ENCODE peak calls at places on chromosomes 5 and 9, in eight cellular contexts. O is IMR-90; C is CD8-positive, alpha-beta memory T cell; B is tibial nerve; M is lower lobe of right lung; W is GM23248; U is body of pancreas; D is CD8-positive, alpha-beta T cell. L is an unnamed sample. For H3K4me1, the result is how much of the 10 kb centered on the place peaks cover.

GRCh38 chr5:95043234-95043633 is 241.7 kb downstream of the MCTP1 start:
- DNase-seq in O (no peak), C (no peak), B (no peak), M (no peak), W (no peak), U (no peak), D (no peak), L (no peak)

GRCh38 chr9:98536542-98537173 is 172.1 kb downstream of the GABBR2 start:
- DNase-seq in O (no peak), C (no peak), B (no peak), M (no peak), W (no peak), U (no peak), D (no peak), L (no peak)

GRCh38 chr5:146041180-146041789 is 64.1 kb downstream of the PLAC8L1 start:
- DNase-seq in O (no peak), C (no peak), B (no peak), M (no peak), W (peak), U (no peak), D (no peak), L (no peak)

GRCh38 chr5:112006721-112007120 is 249.7 kb upstream of the NREP start:
- DNase-seq in O (peak), C (no peak), B (no peak), M (no peak), W (peak), U (no peak), D (no peak), L (no peak)

GRCh38 chr5:137095597-137095996 is 403.5 kb downstream of the SPOCK1 start:
- DNase-seq in O (no peak), C (no peak), B (no peak), M (no peak), W (no peak), U (no peak), D (no peak), L (no peak)

GRCh38 chr9:80873861-80874260 is 815.5 kb downstream of the TLE1 start:
- DNase-seq in O (peak), C (no peak), B (no peak), M (no peak), W (peak), U (no peak), D (no peak), L (no peak)

GRCh38 chr9:78009156-78009555 is 22.5 kb downstream of the GNAQ start:
- DNase-seq in O (no peak), C (no peak), B (no peak), M (no peak), W (no peak), U (no peak), D (no peak), L (no peak)

GRCh38 chr9:124665391-124666058 is 105.6 kb downstream of the NR6A1 start:
- DNase-seq in O (peak), C (no peak), B (no peak), M (no peak), W (peak), U (no peak), D (no peak), L (no peak)

GRCh38 chr5:219492-219891 is 1.4 kb downstream of the SDHA start:
- DNase-seq in O (peak), C (no peak), B (peak), M (no peak), W (peak), U (no peak), D (peak), L (peak)

GRCh38 chr9:71758785-71759184 is 9.5 kb downstream of the CEMIP2 start:
- DNase-seq in O (peak), C (no peak), B (no peak), M (no peak), W (no peak), U (peak), D (no peak), L (peak)

GRCh38 chr5:89827388-89827787 is 582.2 kb downstream of the CETN3 start:
- DNase-seq in O (no peak), C (no peak), B (no peak), M (no peak), W (peak), U (no peak), D (no peak), L (no peak)

GRCh38 chr5:174305241-174305681 is 259.8 kb downstream of the NSG2 start:
- DNase-seq in O (no peak), C (no peak), B (no peak), M (no peak), W (no peak), U (no peak), D (no peak), L (no peak)

GRCh38 chr5:93724791-93725190 is 16.6 kb downstream of the POU5F2 start:
- DNase-seq in O (no peak), C (no peak), B (no peak), M (no peak), W (peak), U (no peak), D (no peak), L (no peak)

GRCh38 chr9:81074261-81074660 is 615.1 kb downstream of the TLE1 start:
- DNase-seq in O (no peak), C (no peak), B (no peak), M (no peak), W (no peak), U (no peak), D (no peak), L (no peak)

GRCh38 chr5:74529101-74529500 is 111.4 kb downstream of the ENC1 start:
- DNase-seq in O (no peak), C (no peak), B (no peak), M (no peak), W (no peak), U (no peak), D (no peak), L (no peak)

GRCh38 chr5:122332589-122333555 is 20.8 kb downstream of the SNCAIP start:
- DNase-seq in O (no peak), C (no peak), B (no peak), M (no peak), W (no peak), U (no peak), D (no peak), L (no peak)

GRCh38 chr5:6875376-6875775 is 162.1 kb downstream of the TENT4A start:
- DNase-seq in O (no peak), C (no peak), B (no peak), M (no peak), W (no peak), U (no peak), D (no peak), L (no peak)

GRCh38 chr5:109105631-109106267 is 304.0 kb downstream of the PJA2 start:
- DNase-seq in O (peak), C (no peak), B (peak), M (no peak), W (peak), U (no peak), D (no peak), L (no peak)

GRCh38 chr5:139982157-139982974 is 60.7 kb downstream of the NRG2 start:
- DNase-seq in O (peak), C (no peak), B (peak), M (no peak), W (peak), U (peak), D (no peak), L (no peak)

GRCh38 chr5:102788788-102789187 is 33.7 kb downstream of the PAM start:
- DNase-seq in O (no peak), C (no peak), B (no peak), M (no peak), W (no peak), U (no peak), D (no peak), L (no peak)

GRCh38 chr5:79754865-79755555 is 65.4 kb downstream of the CMYA5 start:
- DNase-seq in O (no peak), C (no peak), B (no peak), M (no peak), W (no peak), U (no peak), D (no peak), L (no peak)

GRCh38 chr5:38697013-38697412 is 140.6 kb upstream of the LIFR start:
- DNase-seq in O (no peak), C (no peak), B (no peak), M (no peak), W (peak), U (no peak), D (no peak), L (no peak)

GRCh38 chr9:118614011-118614410 is 755.2 kb downstream of the BRINP1 start:
- DNase-seq in O (no peak), C (no peak), B (no peak), M (no peak), W (no peak), U (no peak), D (no peak), L (no peak)

GRCh38 chr9:25861416-25861815 is 183.2 kb upstream of the TUSC1 start:
- DNase-seq in O (no peak), C (no peak), B (no peak), M (no peak), W (peak), U (no peak), D (no peak), L (no peak)

GRCh38 chr5:4156889-4157288 is 561.3 kb downstream of the IRX1 start:
- DNase-seq in O (no peak), C (no peak), B (no peak), M (no peak), W (no peak), U (no peak), D (no peak), L (no peak)

GRCh38 chr5:174455301-174455700 is 269.1 kb upstream of the MSX2 start:
- DNase-seq in O (no peak), C (no peak), B (no peak), M (no peak), W (no peak), U (no peak), D (no peak), L (no peak)

GRCh38 chr5:63860379-63860778 is 101.9 kb downstream of the HTR1A start:
- DNase-seq in O (no peak), C (no peak), B (no peak), M (no peak), W (peak), U (no peak), D (no peak), L (no peak)

GRCh38 chr5:42874621-42875198 is 63.0 kb upstream of the SELENOP start:
- DNase-seq in O (no peak), C (no peak), B (no peak), M (no peak), W (no peak), U (no peak), D (no peak), L (no peak)

GRCh38 chr5:150141544-150142188 is 14.0 kb downstream of the PDGFRB start:
- DNase-seq in O (peak), C (no peak), B (no peak), M (no peak), W (peak), U (no peak), D (no peak), L (no peak)

GRCh38 chr5:172187118-172188032 is 649 bp downstream of the STK10 start:
- DNase-seq in O (peak), C (peak), B (peak), M (peak), W (peak), U (peak), D (peak), L (peak)

GRCh38 chr9:89427621-89428221 is 70.2 kb downstream of the SEMA4D start:
- DNase-seq in O (peak), C (peak), B (no peak), M (no peak), W (peak), U (no peak), D (peak), L (no peak)

GRCh38 chr5:139889410-139889809 is 93.8 kb downstream of the PSD2 start:
- DNase-seq in O (no peak), C (no peak), B (no peak), M (no peak), W (no peak), U (no peak), D (no peak), L (no peak)

GRCh38 chr9:129989740-129990139 is 53.2 kb downstream of the FNBP1 start:
- DNase-seq in O (peak), C (no peak), B (no peak), M (no peak), W (peak), U (no peak), D (no peak), L (no peak)

GRCh38 chr5:139647406-139648204 is 544 bp upstream of the CXXC5 start:
- DNase-seq in O (no peak), C (no peak), B (no peak), M (no peak), W (no peak), U (peak), D (no peak), L (no peak)

GRCh38 chr5:135571210-135571609 is 7.6 kb downstream of the CXCL14 start:
- DNase-seq in O (no peak), C (no peak), B (no peak), M (no peak), W (no peak), U (no peak), D (no peak), L (no peak)

GRCh38 chr5:103523319-103523718 is 39.3 kb downstream of the NUDT12 start:
- DNase-seq in O (no peak), C (no peak), B (no peak), M (no peak), W (no peak), U (no peak), D (no peak), L (no peak)

GRCh38 chr9:128078504-128079434 is 10.7 kb downstream of the SLC25A25 start:
- DNase-seq in O (peak), C (no peak), B (no peak), M (no peak), W (peak), U (peak), D (no peak), L (no peak)

GRCh38 chr9:35691757-35692301 is 2.1 kb upstream of the TPM2 start:
- DNase-seq in O (no peak), C (no peak), B (no peak), M (no peak), W (peak), U (no peak), D (no peak), L (no peak)

GRCh38 chr9:35698231-35698630 is 8.5 kb upstream of the TPM2 start:
- DNase-seq in O (no peak), C (no peak), B (no peak), M (no peak), W (no peak), U (no peak), D (no peak), L (no peak)

GRCh38 chr9:35697486-35697885 is 7.8 kb upstream of the TPM2 start:
- DNase-seq in O (no peak), C (no peak), B (no peak), M (no peak), W (no peak), U (no peak), D (no peak), L (no peak)

GRCh38 chr9:35696520-35697215 is 6.9 kb upstream of the TPM2 start:
- DNase-seq in O (peak), C (peak), B (peak), M (peak), W (peak), U (peak), D (peak), L (no peak)

DNA sequence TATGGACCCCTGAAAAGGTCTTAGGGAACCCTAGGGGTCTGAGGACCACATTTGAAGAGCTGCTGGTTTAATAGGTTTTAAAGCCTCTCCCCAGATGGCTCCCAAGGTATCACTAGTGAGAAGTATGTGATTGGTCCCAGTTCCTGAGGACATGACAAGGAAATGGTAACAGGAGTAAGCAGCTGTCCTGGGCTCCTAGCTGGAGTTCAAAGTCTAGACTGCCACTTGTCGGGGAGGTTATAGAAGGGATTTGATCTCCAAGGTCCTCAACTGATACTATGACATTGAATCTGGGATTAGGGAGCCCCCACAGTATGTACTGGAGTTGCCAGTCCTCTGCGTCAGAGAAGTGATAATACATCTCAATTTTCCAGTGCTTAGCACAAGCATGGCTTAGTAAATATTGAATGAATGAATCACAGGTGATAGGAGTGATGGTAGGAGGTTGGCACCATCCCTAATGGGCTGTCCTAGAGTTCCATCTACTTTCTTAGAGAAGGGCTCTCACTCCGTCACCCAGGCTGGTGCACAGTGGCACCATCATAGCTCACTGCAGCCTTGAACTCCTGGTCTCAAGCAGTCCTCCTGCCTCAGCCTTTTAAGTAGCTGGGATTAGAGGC is 6.2 kb upstream of the TPM2 start:
- DNase-seq in O (peak), C (no peak), B (no peak), M (no peak), W (peak), U (peak), D (no peak), L (no peak)
- H3K4me1 ChIP-seq in O (under half), C (under half), B (under half), M (under half), W (under half), U (under half), D (under half), L (under half)

DNA sequence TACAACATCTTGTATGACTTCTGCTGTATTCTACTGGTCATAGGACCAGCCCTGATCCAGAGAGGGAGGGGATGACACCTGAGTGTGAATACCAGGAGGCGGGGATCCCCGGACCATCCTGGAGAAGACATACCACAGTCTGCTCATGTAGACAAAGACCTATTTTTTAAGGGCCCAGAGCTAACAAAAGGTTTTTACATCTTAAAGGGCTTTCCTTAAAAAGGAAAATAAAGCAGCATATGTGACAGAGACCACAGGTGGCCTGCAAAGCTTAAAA is 43.8 kb downstream of the RAPGEF1 start:
- DNase-seq in O (no peak), C (no peak), B (no peak), M (no peak), W (no peak), U (no peak), D (no peak), L (no peak)
- H3K4me1 ChIP-seq in O (under half), C (half or more), B (under half), M (half or more), W (under half), U (half or more), D (under half), L (half or more)

GRCh38 chr9:134671341-134672113 is 29.9 kb downstream of the COL5A1 start:
- DNase-seq in O (no peak), C (no peak), B (no peak), M (peak), W (peak), U (no peak), D (no peak), L (no peak)

GRCh38 chr9:134666801-134667200 is 25.2 kb downstream of the COL5A1 start:
- DNase-seq in O (peak), C (no peak), B (no peak), M (no peak), W (peak), U (no peak), D (no peak), L (no peak)

GRCh38 chr9:134670851-134671281 is 29.3 kb downstream of the COL5A1 start:
- DNase-seq in O (no peak), C (no peak), B (no peak), M (peak), W (no peak), U (no peak), D (no peak), L (no peak)

GRCh38 chr9:134670042-134670525 is 28.5 kb downstream of the COL5A1 start:
- DNase-seq in O (peak), C (no peak), B (no peak), M (no peak), W (peak), U (no peak), D (no peak), L (no peak)

GRCh38 chr9:134669556-134669955 is 28.0 kb downstream of the COL5A1 start:
- DNase-seq in O (no peak), C (no peak), B (no peak), M (no peak), W (no peak), U (no peak), D (no peak), L (no peak)
- H3K4me1 ChIP-seq in O (under half), C (under half), B (under half), M (under half), W (half or more), U (under half), D (under half), L (under half)

DNA sequence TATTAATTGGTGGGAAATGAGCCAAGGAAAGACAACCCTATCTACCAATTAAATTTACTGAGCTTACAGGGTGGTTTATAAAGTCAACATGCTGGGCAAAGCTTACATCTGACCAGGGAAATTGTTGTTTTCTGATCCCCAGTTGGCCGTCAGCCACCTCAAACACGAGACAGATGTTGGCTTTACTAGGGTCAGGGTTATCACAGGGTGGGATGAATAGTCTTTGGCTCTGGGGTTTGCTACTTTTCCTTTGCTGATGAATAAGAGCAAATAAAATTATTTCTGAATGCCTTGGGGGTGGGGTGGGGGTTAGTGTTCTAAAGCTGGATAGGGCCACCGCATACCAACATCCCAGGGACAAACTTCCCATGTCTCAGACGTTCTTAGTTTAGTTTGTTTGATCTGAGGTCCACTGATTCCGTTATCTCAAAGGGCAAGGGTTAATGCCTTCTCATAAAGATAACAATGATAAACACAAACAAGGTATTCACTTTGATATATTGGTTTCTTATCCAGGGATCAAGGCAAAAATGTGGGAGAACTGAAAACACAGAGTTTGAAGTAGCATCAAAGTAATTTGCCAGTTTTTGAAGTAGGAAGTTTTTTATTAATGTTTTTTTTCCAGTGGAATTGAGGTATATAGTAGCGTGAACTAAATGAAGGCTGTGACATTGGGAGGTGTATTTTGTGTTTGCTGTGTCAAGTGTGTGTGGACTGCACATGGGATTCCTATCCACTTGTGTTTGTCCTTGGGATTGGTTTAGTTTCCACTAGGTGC is 109.1 kb upstream of the RPS23 start:
- DNase-seq in O (peak), C (no peak), B (no peak), M (no peak), W (no peak), U (no peak), D (no peak), L (no peak)
- H3K4me1 ChIP-seq in O (under half), C (under half), B (under half), M (under half), W (under half), U (under half), D (under half), L (under half)

GRCh38 chr9:93061260-93061751 is 2.8 kb downstream of the SUSD3 start:
- DNase-seq in O (no peak), C (no peak), B (no peak), M (no peak), W (no peak), U (no peak), D (no peak), L (no peak)
- H3K4me1 ChIP-seq in O (under half), C (half or more), B (under half), M (under half), W (under half), U (under half), D (half or more), L (half or more)

DNA sequence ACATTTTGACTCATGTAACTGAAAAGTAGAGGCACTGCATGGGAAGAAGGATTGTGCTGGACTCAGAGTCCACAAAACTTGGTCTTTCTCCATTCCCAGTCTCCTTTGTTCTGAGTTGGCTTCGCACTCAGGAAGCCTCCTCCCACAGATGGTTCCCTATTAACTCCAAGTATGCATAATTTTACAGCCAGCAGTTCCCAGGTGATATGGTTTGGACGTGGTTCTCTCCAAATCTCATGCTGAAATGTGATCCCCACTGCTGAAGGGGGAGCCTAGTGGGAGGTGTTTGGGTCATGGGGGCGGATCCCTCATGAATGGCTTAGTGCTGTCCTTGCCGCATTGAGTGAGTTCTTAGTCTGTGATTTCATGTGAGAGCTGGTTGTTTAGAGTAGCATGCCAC is 86.6 kb downstream of the FEM1C start:
- DNase-seq in O (no peak), C (no peak), B (no peak), M (no peak), W (no peak), U (peak), D (no peak), L (no peak)
- H3K4me1 ChIP-seq in O (under half), C (under half), B (under half), M (under half), W (half or more), U (half or more), D (under half), L (under half)

L was measured in CD4-positive, alpha-beta memory T cell.